ENCODE peak calls at places on chromosomes 2 and 18, in four cellular contexts. One of them, this sample, is unnamed.

GRCh38 chr2:184577056-184577455 is 21.3 kb upstream of the ZNF804A start:
- DNase-seq in HepG2: no peak
- DNase-seq in K562: no peak
- DNase-seq in GM12878: no peak
- DNase-seq in this sample: no peak

GRCh38 chr18:22703883-22704626 is 229.1 kb upstream of the RBBP8 start:
- DNase-seq in HepG2: peak
- DNase-seq in K562: peak
- DNase-seq in GM12878: no peak
- DNase-seq in this sample: peak

GRCh38 chr2:75476778-75477177 is 84.0 kb downstream of the EVA1A start:
- DNase-seq in HepG2: no peak
- DNase-seq in K562: no peak
- DNase-seq in GM12878: no peak
- DNase-seq in this sample: no peak

GRCh38 chr2:35251156-35251555 is 1104.4 kb upstream of the CRIM1 start:
- DNase-seq in HepG2: no peak
- DNase-seq in K562: no peak
- DNase-seq in GM12878: no peak
- DNase-seq in this sample: no peak

GRCh38 chr2:118112771-118113334 is 24.6 kb downstream of the INSIG2 start:
- DNase-seq in HepG2: peak
- DNase-seq in K562: no peak
- DNase-seq in GM12878: no peak
- DNase-seq in this sample: no peak

GRCh38 chr2:46119453-46119852 is 177.8 kb upstream of the EPAS1 start:
- DNase-seq in HepG2: peak
- DNase-seq in K562: no peak
- DNase-seq in GM12878: no peak
- DNase-seq in this sample: no peak

GRCh38 chr2:18479901-18480369 is 80.5 kb downstream of the RDH14 start:
- DNase-seq in HepG2: no peak
- DNase-seq in K562: no peak
- DNase-seq in GM12878: no peak
- DNase-seq in this sample: no peak

GRCh38 chr2:229901819-229902218 is 20.0 kb downstream of the TRIP12 start:
- DNase-seq in HepG2: no peak
- DNase-seq in K562: peak
- DNase-seq in GM12878: no peak
- DNase-seq in this sample: peak

GRCh38 chr2:11344956-11345671 is 678 bp upstream of the ROCK2 start:
- DNase-seq in HepG2: peak
- DNase-seq in K562: peak
- DNase-seq in GM12878: no peak
- DNase-seq in this sample: no peak

GRCh38 chr2:134491796-134492441 is 226.9 kb downstream of the TMEM163 start:
- DNase-seq in HepG2: peak
- DNase-seq in K562: no peak
- DNase-seq in GM12878: no peak
- DNase-seq in this sample: no peak

GRCh38 chr2:136008205-136008865 is 22.9 kb upstream of the DARS1 start:
- DNase-seq in HepG2: no peak
- DNase-seq in K562: no peak
- DNase-seq in GM12878: no peak
- DNase-seq in this sample: no peak

GRCh38 chr18:78986018-78986481 is 6.4 kb downstream of the SALL3 start:
- DNase-seq in HepG2: peak
- DNase-seq in K562: peak
- DNase-seq in GM12878: no peak
- DNase-seq in this sample: peak

GRCh38 chr2:201820385-201821007 is 14.2 kb downstream of the CDK15 start:
- DNase-seq in HepG2: no peak
- DNase-seq in K562: no peak
- DNase-seq in GM12878: no peak
- DNase-seq in this sample: no peak

GRCh38 chr2:74291217-74291551 is 52.0 kb downstream of the SLC4A5 start:
- DNase-seq in HepG2: no peak
- DNase-seq in K562: no peak
- DNase-seq in GM12878: no peak
- DNase-seq in this sample: no peak

GRCh38 chr2:239245107-239245506 is 155.7 kb downstream of the HDAC4 start:
- DNase-seq in HepG2: no peak
- DNase-seq in K562: no peak
- DNase-seq in GM12878: no peak
- DNase-seq in this sample: no peak

GRCh38 chr2:29129586-29130281 is 14.5 kb downstream of the CLIP4 start:
- DNase-seq in HepG2: no peak
- DNase-seq in K562: no peak
- DNase-seq in GM12878: no peak
- DNase-seq in this sample: no peak

GRCh38 chr2:11467126-11467649 is 1.2 kb upstream of the E2F6 start:
- DNase-seq in HepG2: no peak
- DNase-seq in K562: peak
- DNase-seq in GM12878: no peak
- DNase-seq in this sample: no peak

GRCh38 chr2:150809083-150809482 is 321.6 kb upstream of the RND3 start:
- DNase-seq in HepG2: no peak
- DNase-seq in K562: no peak
- DNase-seq in GM12878: no peak
- DNase-seq in this sample: no peak

GRCh38 chr2:109494842-109495241 is 118.9 kb downstream of the SEPTIN10 start:
- DNase-seq in HepG2: no peak
- DNase-seq in K562: no peak
- DNase-seq in GM12878: no peak
- DNase-seq in this sample: no peak
- TF ChIP-seq BHLHE40 in HepG2: no peak
- TF ChIP-seq BHLHE40 in K562: no peak
- TF ChIP-seq BHLHE40 in GM12878: no peak
- TF ChIP-seq BHLHE40 in this sample: no peak

GRCh38 chr2:168157070-168157469 is 90.3 kb downstream of the STK39 start:
- DNase-seq in HepG2: no peak
- DNase-seq in K562: no peak
- DNase-seq in GM12878: no peak
- DNase-seq in this sample: no peak

GRCh38 chr2:168155680-168156079 is 91.7 kb downstream of the STK39 start:
- DNase-seq in HepG2: no peak
- DNase-seq in K562: no peak
- DNase-seq in GM12878: no peak
- DNase-seq in this sample: no peak

GRCh38 chr2:168155036-168155435 is 92.4 kb downstream of the STK39 start:
- DNase-seq in HepG2: no peak
- DNase-seq in K562: no peak
- DNase-seq in GM12878: no peak
- DNase-seq in this sample: no peak

GRCh38 chr2:168157926-168158325 is 89.5 kb downstream of the STK39 start:
- DNase-seq in HepG2: no peak
- DNase-seq in K562: no peak
- DNase-seq in GM12878: no peak
- DNase-seq in this sample: no peak

GRCh38 chr2:168156661-168157060 is 90.7 kb downstream of the STK39 start:
- DNase-seq in HepG2: no peak
- DNase-seq in K562: no peak
- DNase-seq in GM12878: no peak
- DNase-seq in this sample: peak
- TF ChIP-seq TARDBP in HepG2: no peak
- TF ChIP-seq TARDBP in K562: no peak
- TF ChIP-seq TARDBP in GM12878: no peak
- TF ChIP-seq TARDBP in this sample: no peak

GRCh38 chr2:152336854-152337510 is 2.0 kb downstream of the FMNL2 start:
- DNase-seq in HepG2: no peak
- DNase-seq in K562: no peak
- DNase-seq in GM12878: no peak
- DNase-seq in this sample: peak
- TF ChIP-seq BHLHE40 in HepG2: no peak
- TF ChIP-seq BHLHE40 in K562: no peak
- TF ChIP-seq BHLHE40 in GM12878: no peak
- TF ChIP-seq BHLHE40 in this sample: no peak

GRCh38 chr2:108383146-108383830 is 5.5 kb downstream of the SULT1C4 start:
- DNase-seq in HepG2: peak
- DNase-seq in K562: no peak
- DNase-seq in GM12878: no peak
- DNase-seq in this sample: no peak

GRCh38 chr2:108377411-108377810 is 343 bp upstream of the SULT1C4 start:
- DNase-seq in HepG2: peak
- DNase-seq in K562: no peak
- DNase-seq in GM12878: no peak
- DNase-seq in this sample: no peak

GRCh38 chr2:108376774-108377173 is 980 bp upstream of the SULT1C4 start:
- DNase-seq in HepG2: no peak
- DNase-seq in K562: no peak
- DNase-seq in GM12878: no peak
- DNase-seq in this sample: no peak

GRCh38 chr2:108382196-108382595 is 4.4 kb downstream of the SULT1C4 start:
- DNase-seq in HepG2: no peak
- DNase-seq in K562: no peak
- DNase-seq in GM12878: no peak
- DNase-seq in this sample: no peak

DNA sequence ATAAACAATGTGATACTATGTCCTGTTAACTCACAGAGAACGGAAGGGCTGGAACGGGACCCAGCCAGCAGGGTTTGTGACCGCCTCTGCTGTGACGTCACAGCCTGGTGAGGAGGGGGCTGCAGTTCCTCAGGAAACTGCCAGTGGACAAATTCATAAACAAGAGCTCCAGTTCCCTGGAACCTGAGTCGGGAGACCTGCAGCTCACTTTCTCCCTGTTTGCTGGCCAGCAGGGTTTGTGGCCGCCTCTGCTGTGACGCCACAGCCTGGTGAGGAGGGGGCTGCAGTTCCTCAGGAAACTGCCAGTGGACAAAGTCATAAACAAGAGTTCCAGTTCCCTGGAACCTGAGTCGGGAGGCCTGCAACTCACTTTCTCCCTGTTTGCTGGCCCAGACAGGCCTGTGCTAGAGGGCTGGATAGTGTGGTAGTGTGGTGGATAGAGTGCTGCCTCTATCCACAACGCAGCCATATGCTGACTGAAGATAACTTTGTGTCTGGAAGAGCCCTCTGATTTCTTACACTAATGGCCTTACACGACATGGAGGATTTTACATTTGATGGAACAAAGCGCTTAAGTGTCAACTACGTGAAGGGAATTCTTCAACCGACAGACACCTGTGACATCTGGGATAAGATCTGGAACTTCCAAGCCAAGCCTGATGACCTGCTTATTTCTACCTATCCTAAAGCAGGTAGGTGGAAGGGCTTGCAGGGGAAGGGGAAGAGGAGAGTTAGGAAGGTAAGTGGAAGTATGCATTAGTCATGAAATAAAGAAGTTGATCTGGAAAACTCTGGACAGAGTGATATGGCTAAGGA is at the start of gene SULT1C4:
- DNase-seq in HepG2: peak
- DNase-seq in K562: peak
- DNase-seq in GM12878: no peak
- DNase-seq in this sample: peak
- TF ChIP-seq TARDBP in HepG2: no peak
- TF ChIP-seq TARDBP in K562: no peak
- TF ChIP-seq TARDBP in GM12878: no peak
- TF ChIP-seq TARDBP in this sample: no peak